ENCODE peak calls at places on chromosomes 16 and 17, in ten cellular contexts. A is left ventricle myocardium superior; W is activated naive CD8-positive, alpha-beta T cell treated with anti-CD3 and anti-CD28 coated beads for 36 hours; H is NCI-H69; Z is Panc1; V is stimulated activated CD4-positive, alpha-beta T cell treated with anti-CD3 and anti-CD28 coated beads, Interleukin-2, amount 100 ng/mL, for 48 hours; U is neural progenitor cell; X is ACHN; K is posterior cingulate gyrus; Y is erythroblast. J is an unnamed sample.

GRCh38 chr16:2924901-2925820 is 13.4 kb downstream of the FLYWCH1 start:
- DNase-seq in Z (no peak), A (no peak), U (peak), W (no peak), X (no peak), Y (no peak), K (no peak), H (no peak), V (no peak), J (no peak)

GRCh38 chr16:70267516-70267915 is 15.8 kb upstream of the EXOSC6 start:
- DNase-seq in X (peak), Y (peak), Z (no peak), H (peak), K (peak), U (peak), W (no peak), V (no peak), A (no peak), J (peak)

GRCh38 chr17:48444531-48445247 is 14.7 kb upstream of the SKAP1 start:
- DNase-seq in H (peak), K (no peak), X (no peak), V (no peak), Y (no peak), U (no peak), W (peak), A (no peak), Z (no peak), J (no peak)

GRCh38 chr17:32794533-32795246 is 82.2 kb downstream of the MYO1D start:
- DNase-seq in K (no peak), A (no peak), X (no peak), V (no peak), W (no peak), U (no peak), Z (no peak), Y (peak), H (no peak), J (peak)

GRCh38 chr17:45852535-45853297 is 8.0 kb downstream of the SPPL2C start:
- DNase-seq in V (peak), W (peak), A (peak), X (peak), U (peak), Y (peak), H (peak), K (peak), Z (peak), J (peak)

GRCh38 chr16:80583466-80583865 is 42.7 kb downstream of the DYNLRB2 start:
- DNase-seq in K (peak), V (peak), H (no peak), X (no peak), U (no peak), W (peak), Z (no peak), Y (no peak), A (peak), J (no peak)

GRCh38 chr17:44424828-44425463 is 35.5 kb upstream of the ITGA2B start:
- DNase-seq in Z (no peak), H (no peak), W (no peak), K (no peak), Y (peak), A (no peak), V (no peak), U (no peak), X (no peak), J (no peak)

GRCh38 chr17:59105852-59106462 is 723 bp downstream of the TRIM37 start:
- DNase-seq in W (peak), X (peak), U (no peak), Z (no peak), K (peak), V (peak), A (peak), Y (peak), H (peak), J (peak)

GRCh38 chr17:31067699-31068184 is 27.0 kb upstream of the NF1 start:
- DNase-seq in H (peak), A (no peak), Z (peak), U (no peak), Y (no peak), X (peak), K (no peak), V (no peak), W (no peak), J (no peak)

GRCh38 chr16:10172848-10173655 is 9.2 kb downstream of the GRIN2A start:
- DNase-seq in Y (no peak), Z (no peak), W (no peak), U (no peak), A (no peak), V (no peak), H (no peak), K (peak), X (no peak), J (no peak)

GRCh38 chr17:47276868-47277267 is 23.2 kb downstream of the ITGB3 start:
- DNase-seq in Y (no peak), K (no peak), X (no peak), A (peak), V (no peak), U (peak), H (peak), Z (no peak), W (no peak), J (peak)

GRCh38 chr16:26595199-26595598 is 471.5 kb upstream of the C16orf82 start:
- DNase-seq in A (no peak), Z (no peak), H (no peak), V (no peak), U (no peak), K (no peak), X (no peak), Y (no peak), W (no peak), J (no peak)

GRCh38 chr16:76729525-76729924 is 452.3 kb downstream of the CNTNAP4 start:
- DNase-seq in K (no peak), Z (no peak), H (peak), A (no peak), U (no peak), X (no peak), V (no peak), Y (no peak), W (no peak), J (peak)

GRCh38 chr17:34412534-34412933 is 49.5 kb upstream of the CCL1 start:
- DNase-seq in U (no peak), H (no peak), X (no peak), V (no peak), Z (no peak), A (no peak), Y (peak), K (no peak), W (no peak), J (no peak)

J was measured in NCI-H146.